ENCODE peak calls at places on chromosomes 3 and 15, in nine cellular contexts. L is activated naive CD4-positive, alpha-beta T cell; A is tibial artery; I is AG08396; F is body of pancreas; O is stimulated activated CD4-positive, alpha-beta T cell treated with anti-CD3 and anti-CD28 coated beads, Interleukin-15, amount 100 ng/mL, for 1 hour; H is psoas muscle; W is C1 segment of cervical spinal cord; K is NCI-H1417. V is an unnamed sample.

GRCh38 chr3:140529558-140529957 is 148.3 kb upstream of the TRIM42 start:
- DNase-seq in L (no peak), A (no peak), I (no peak), F (no peak), O (no peak), H (no peak), W (no peak), K (no peak), V (no peak)

GRCh38 chr3:32392530-32393302 is 1.1 kb downstream of the CMTM7 start:
- DNase-seq in L (peak), A (peak), I (peak), F (peak), O (no peak), H (peak), W (no peak), K (no peak), V (peak)

GRCh38 chr3:10702961-10703740 is 112.9 kb upstream of the SLC6A11 start:
- DNase-seq in L (no peak), A (no peak), I (peak), F (no peak), O (no peak), H (no peak), W (no peak), K (no peak), V (peak)

GRCh38 chr3:28698706-28699105 is 350.1 kb upstream of the AZI2 start:
- DNase-seq in L (no peak), A (no peak), I (no peak), F (no peak), O (no peak), H (no peak), W (no peak), K (no peak), V (no peak)

GRCh38 chr3:174863488-174863887 is 4.4 kb downstream of the NAALADL2 start:
- DNase-seq in L (no peak), A (no peak), I (no peak), F (no peak), O (no peak), H (no peak), W (no peak), K (no peak), V (no peak)

GRCh38 chr15:65916664-65917406 is 47.5 kb downstream of the RAB11A start:
- DNase-seq in L (no peak), A (peak), I (peak), F (peak), O (no peak), H (peak), W (peak), K (peak), V (peak)

GRCh38 chr15:100631831-100632230 is 29.4 kb downstream of the ASB7 start:
- DNase-seq in L (no peak), A (no peak), I (no peak), F (no peak), O (no peak), H (no peak), W (no peak), K (no peak), V (no peak)

GRCh38 chr3:25820372-25820771 is 30.5 kb downstream of the OXSM start:
- DNase-seq in L (no peak), A (no peak), I (peak), F (no peak), O (no peak), H (no peak), W (no peak), K (no peak), V (peak)

GRCh38 chr15:92495468-92495867 is 101.8 kb downstream of the ST8SIA2 start:
- DNase-seq in L (no peak), A (no peak), I (no peak), F (no peak), O (no peak), H (no peak), W (no peak), K (no peak), V (peak)

V was measured in AG08395.